ENCODE peak calls at places on chromosomes 7 and 10, in seven cellular contexts. O is CD8-positive, alpha-beta T cell; N is ascending aorta; W is SK-N-SH; U is heart right ventricle; X is effector memory CD4-positive, alpha-beta T cell; F is BE2C. T is an unnamed sample.

GRCh38 chr7:34759477-34760125 is 101.6 kb downstream of the NPSR1 start:
- DNase-seq in W (peak; percentile 48), X (no peak), N (no peak), F (peak; percentile 20), U (no peak), O (no peak), T (no peak)

GRCh38 chr7:30612658-30613265 is 18.1 kb downstream of the GARS1 start:
- DNase-seq in X (no peak), F (no peak), O (no peak), N (no peak), U (no peak), W (no peak), T (no peak)

GRCh38 chr7:64045301-64046040 is at the start of gene ZNF727:
- DNase-seq in U (peak; percentile 84), N (no peak), X (no peak), O (peak; percentile 43), W (peak; percentile 67), F (no peak), T (no peak)

GRCh38 chr10:3495281-3495680 is 289.7 kb downstream of the KLF6 start:
- DNase-seq in F (no peak), W (no peak), X (no peak), O (no peak), N (no peak), U (no peak), T (no peak)

GRCh38 chr10:60817135-60817805 is 39.0 kb downstream of the CDK1 start:
- DNase-seq in N (no peak), O (no peak), U (no peak), X (no peak), F (no peak), W (no peak), T (no peak)

GRCh38 chr10:75428434-75429158 is 2.8 kb upstream of the LRMDA start:
- DNase-seq in F (no peak), N (no peak), O (no peak), U (no peak), W (no peak), X (no peak), T (no peak)

GRCh38 chr10:110209926-110210662 is 2.7 kb downstream of the MXI1 start:
- DNase-seq in O (no peak), U (peak; percentile 66), X (peak; percentile 67), N (peak; percentile 83), F (no peak), W (peak; percentile 82), T (no peak)

GRCh38 chr10:132397671-132398565 is 918 bp downstream of the PWWP2B start:
- DNase-seq in U (no peak), F (peak; percentile 62), O (peak; percentile 32), N (no peak), X (peak; percentile 12), W (peak; percentile 87), T (peak; percentile 59)

GRCh38 chr10:44306147-44306710 is 78.7 kb downstream of the CXCL12 start:
- DNase-seq in N (no peak), X (no peak), F (no peak), W (no peak), U (no peak), O (no peak), T (no peak)

GRCh38 chr10:74748632-74749031 is 77.8 kb upstream of the KAT6B start:
- DNase-seq in U (no peak), N (no peak), W (no peak), O (no peak), F (no peak), X (no peak), T (no peak)

GRCh38 chr7:76353744-76354143 is 5.0 kb downstream of the YWHAG start:
- DNase-seq in W (no peak), N (no peak), F (no peak), O (no peak), X (no peak), U (no peak), T (no peak)

GRCh38 chr7:136950331-136950730 is 81.9 kb downstream of the CHRM2 start:
- DNase-seq in U (no peak), F (no peak), X (no peak), W (no peak), O (no peak), N (no peak), T (no peak)
- H3K4me1 ChIP-seq in U (no peaks in the 10 kb centered on the region), F (no peaks in the 10 kb centered on the region), X (no peaks in the 10 kb centered on the region), W (no peaks in the 10 kb centered on the region), O (no peaks in the 10 kb centered on the region), N (no peaks in the 10 kb centered on the region), T (no peaks in the 10 kb centered on the region)

DNA sequence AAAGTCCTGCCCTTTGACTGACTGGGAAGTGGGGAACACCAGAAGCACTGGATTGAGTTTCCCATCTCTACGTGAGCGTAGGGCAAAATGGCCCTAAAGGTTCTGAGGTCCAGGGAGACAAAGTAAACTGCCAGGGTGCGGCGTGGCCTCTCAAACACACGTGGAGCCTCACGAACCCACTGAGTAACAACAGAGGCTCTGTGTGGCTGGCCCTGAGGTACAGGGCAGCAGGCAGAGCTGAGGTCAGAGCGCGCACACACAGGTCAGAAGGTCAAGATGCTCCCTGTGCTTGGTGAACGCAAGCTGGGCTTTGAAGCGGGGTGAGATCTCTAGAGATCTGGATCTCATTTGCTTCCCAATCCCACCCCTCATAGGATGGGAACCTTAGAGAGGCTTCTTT is 99.0 kb upstream of the ZMIZ1 start:
- DNase-seq in O (no peak), F (no peak), N (no peak), X (no peak), W (no peak), U (no peak), T (no peak)
- H3K4me1 ChIP-seq in O (peaks cover 14% of the 10 kb centered on the region), F (peaks cover 30% of the 10 kb centered on the region), N (peaks cover 4% of the 10 kb centered on the region), X (peaks cover 15% of the 10 kb centered on the region), W (peaks cover 39% of the 10 kb centered on the region), U (peaks cover 33% of the 10 kb centered on the region), T (peaks cover 14% of the 10 kb centered on the region)

GRCh38 chr7:105345003-105345402 is 43.7 kb downstream of the SRPK2 start:
- DNase-seq in O (no peak), X (no peak), N (no peak), F (no peak), W (no peak), U (no peak), T (no peak)
- H3K4me1 ChIP-seq in O (peaks cover 43% of the 10 kb centered on the region), X (peaks cover 27% of the 10 kb centered on the region), N (no peaks in the 10 kb centered on the region), F (no peaks in the 10 kb centered on the region), W (no peaks in the 10 kb centered on the region), U (peaks cover 12% of the 10 kb centered on the region), T (no peaks in the 10 kb centered on the region)

GRCh38 chr7:74483402-74484336 is 30.0 kb downstream of the GTF2IRD1 start:
- DNase-seq in O (no peak), X (no peak), U (no peak), N (no peak), W (no peak), F (no peak), T (no peak)
- H3K4me1 ChIP-seq in O (no peaks in the 10 kb centered on the region), X (no peaks in the 10 kb centered on the region), U (peaks cover 52% of the 10 kb centered on the region), N (peaks cover 16% of the 10 kb centered on the region), W (peaks cover 37% of the 10 kb centered on the region), F (peaks cover 19% of the 10 kb centered on the region), T (peaks cover 4% of the 10 kb centered on the region)

T was measured in HAP-1.